ENCODE peak calls at places on chromosome 4, in five cellular contexts. One of them, this sample, is unnamed. For H3K4me1, the result is how much of the 10 kb centered on the place peaks cover.

GRCh38 chr4:23855912-23856605 is 33.8 kb downstream of the PPARGC1A start:
- DNase-seq in right atrium auricular region: no peak
- DNase-seq in endodermal cell: no peak
- DNase-seq in right lobe of liver: no peak
- DNase-seq in SK-N-SH: no peak
- DNase-seq in this sample: no peak

GRCh38 chr4:91436556-91436955 is 867.2 kb upstream of the GRID2 start:
- DNase-seq in endodermal cell: no peak
- DNase-seq in SK-N-SH: no peak
- DNase-seq in right lobe of liver: no peak
- DNase-seq in right atrium auricular region: no peak
- DNase-seq in this sample: no peak

GRCh38 chr4:81314897-81315470 is 100.0 kb upstream of the PRKG2 start:
- DNase-seq in endodermal cell: no peak
- DNase-seq in right lobe of liver: no peak
- DNase-seq in right atrium auricular region: no peak
- DNase-seq in SK-N-SH: no peak
- DNase-seq in this sample: no peak

GRCh38 chr4:175947117-175947722 is 118.4 kb upstream of the WDR17 start:
- DNase-seq in right atrium auricular region: no peak
- DNase-seq in SK-N-SH: no peak
- DNase-seq in right lobe of liver: no peak
- DNase-seq in endodermal cell: no peak
- DNase-seq in this sample: no peak

GRCh38 chr4:152950402-152951274 is 14.5 kb downstream of the FHDC1 start:
- DNase-seq in SK-N-SH: no peak
- DNase-seq in right atrium auricular region: no peak
- DNase-seq in endodermal cell: no peak
- DNase-seq in right lobe of liver: no peak
- DNase-seq in this sample: no peak

GRCh38 chr4:122826596-122827257 is at the start of gene FGF2:
- DNase-seq in right atrium auricular region: peak
- DNase-seq in endodermal cell: peak
- DNase-seq in right lobe of liver: peak
- DNase-seq in SK-N-SH: peak
- DNase-seq in this sample: peak

GRCh38 chr4:108372678-108373077 is 203.9 kb upstream of the LEF1 start:
- DNase-seq in endodermal cell: no peak
- DNase-seq in right lobe of liver: no peak
- DNase-seq in right atrium auricular region: no peak
- DNase-seq in SK-N-SH: no peak
- DNase-seq in this sample: no peak

GRCh38 chr4:145231906-145232700 is 51.7 kb upstream of the OTUD4 start:
- DNase-seq in endodermal cell: no peak
- DNase-seq in right lobe of liver: no peak
- DNase-seq in SK-N-SH: no peak
- DNase-seq in right atrium auricular region: no peak
- DNase-seq in this sample: no peak

GRCh38 chr4:23235613-23236390 is 543.1 kb downstream of the GBA3 start:
- DNase-seq in endodermal cell: peak
- DNase-seq in SK-N-SH: no peak
- DNase-seq in right lobe of liver: no peak
- DNase-seq in right atrium auricular region: no peak
- DNase-seq in this sample: no peak

GRCh38 chr4:152309418-152309817 is 226.5 kb downstream of the FBXW7 start:
- DNase-seq in SK-N-SH: peak
- DNase-seq in right atrium auricular region: no peak
- DNase-seq in right lobe of liver: no peak
- DNase-seq in endodermal cell: no peak
- DNase-seq in this sample: no peak

GRCh38 chr4:105236202-105236916 is 89.7 kb downstream of the TET2 start:
- DNase-seq in SK-N-SH: no peak
- DNase-seq in right atrium auricular region: no peak
- DNase-seq in right lobe of liver: no peak
- DNase-seq in endodermal cell: no peak
- DNase-seq in this sample: no peak

GRCh38 chr4:140344111-140344510 is 29.3 kb upstream of the SCOC start:
- DNase-seq in right lobe of liver: no peak
- DNase-seq in endodermal cell: no peak
- DNase-seq in right atrium auricular region: no peak
- DNase-seq in SK-N-SH: no peak
- DNase-seq in this sample: no peak

GRCh38 chr4:16264798-16265197 is 38.5 kb upstream of the TAPT1 start:
- DNase-seq in SK-N-SH: peak
- DNase-seq in right atrium auricular region: no peak
- DNase-seq in endodermal cell: no peak
- DNase-seq in right lobe of liver: no peak
- DNase-seq in this sample: no peak

GRCh38 chr4:109967798-109968520 is 55.3 kb downstream of the EGF start:
- DNase-seq in endodermal cell: no peak
- DNase-seq in right lobe of liver: no peak
- DNase-seq in right atrium auricular region: no peak
- DNase-seq in SK-N-SH: no peak
- DNase-seq in this sample: no peak

GRCh38 chr4:95563638-95564337 is 15.0 kb upstream of the UNC5C start:
- DNase-seq in right lobe of liver: no peak
- DNase-seq in right atrium auricular region: no peak
- DNase-seq in SK-N-SH: no peak
- DNase-seq in endodermal cell: no peak
- DNase-seq in this sample: no peak

GRCh38 chr4:119035941-119036737 is 99.5 kb upstream of the MYOZ2 start:
- DNase-seq in SK-N-SH: no peak
- DNase-seq in right atrium auricular region: no peak
- DNase-seq in right lobe of liver: no peak
- DNase-seq in endodermal cell: no peak
- DNase-seq in this sample: peak
- H3K4me1 ChIP-seq in SK-N-SH: under half
- H3K4me1 ChIP-seq in right atrium auricular region: under half
- H3K4me1 ChIP-seq in right lobe of liver: under half
- H3K4me1 ChIP-seq in endodermal cell: under half
- H3K4me1 ChIP-seq in this sample: under half

GRCh38 chr4:168871686-168872085 is 138.4 kb downstream of the CBR4 start:
- DNase-seq in right lobe of liver: no peak
- DNase-seq in right atrium auricular region: no peak
- DNase-seq in SK-N-SH: no peak
- DNase-seq in endodermal cell: no peak
- DNase-seq in this sample: no peak

GRCh38 chr4:168866635-168867034 is 143.4 kb downstream of the CBR4 start:
- DNase-seq in right atrium auricular region: no peak
- DNase-seq in right lobe of liver: no peak
- DNase-seq in endodermal cell: no peak
- DNase-seq in SK-N-SH: no peak
- DNase-seq in this sample: no peak

GRCh38 chr4:168867128-168867527 is 142.9 kb downstream of the CBR4 start:
- DNase-seq in endodermal cell: no peak
- DNase-seq in SK-N-SH: no peak
- DNase-seq in right atrium auricular region: no peak
- DNase-seq in right lobe of liver: no peak
- DNase-seq in this sample: no peak

GRCh38 chr4:168868044-168868855 is 141.8 kb downstream of the CBR4 start:
- DNase-seq in endodermal cell: no peak
- DNase-seq in right lobe of liver: no peak
- DNase-seq in SK-N-SH: no peak
- DNase-seq in right atrium auricular region: no peak
- DNase-seq in this sample: no peak

GRCh38 chr4:168868856-168869201 is 141.2 kb downstream of the CBR4 start:
- DNase-seq in endodermal cell: no peak
- DNase-seq in right lobe of liver: no peak
- DNase-seq in SK-N-SH: no peak
- DNase-seq in right atrium auricular region: no peak
- DNase-seq in this sample: no peak
- H3K4me1 ChIP-seq in endodermal cell: under half
- H3K4me1 ChIP-seq in right lobe of liver: under half
- H3K4me1 ChIP-seq in SK-N-SH: under half
- H3K4me1 ChIP-seq in right atrium auricular region: under half
- H3K4me1 ChIP-seq in this sample: under half

DNA sequence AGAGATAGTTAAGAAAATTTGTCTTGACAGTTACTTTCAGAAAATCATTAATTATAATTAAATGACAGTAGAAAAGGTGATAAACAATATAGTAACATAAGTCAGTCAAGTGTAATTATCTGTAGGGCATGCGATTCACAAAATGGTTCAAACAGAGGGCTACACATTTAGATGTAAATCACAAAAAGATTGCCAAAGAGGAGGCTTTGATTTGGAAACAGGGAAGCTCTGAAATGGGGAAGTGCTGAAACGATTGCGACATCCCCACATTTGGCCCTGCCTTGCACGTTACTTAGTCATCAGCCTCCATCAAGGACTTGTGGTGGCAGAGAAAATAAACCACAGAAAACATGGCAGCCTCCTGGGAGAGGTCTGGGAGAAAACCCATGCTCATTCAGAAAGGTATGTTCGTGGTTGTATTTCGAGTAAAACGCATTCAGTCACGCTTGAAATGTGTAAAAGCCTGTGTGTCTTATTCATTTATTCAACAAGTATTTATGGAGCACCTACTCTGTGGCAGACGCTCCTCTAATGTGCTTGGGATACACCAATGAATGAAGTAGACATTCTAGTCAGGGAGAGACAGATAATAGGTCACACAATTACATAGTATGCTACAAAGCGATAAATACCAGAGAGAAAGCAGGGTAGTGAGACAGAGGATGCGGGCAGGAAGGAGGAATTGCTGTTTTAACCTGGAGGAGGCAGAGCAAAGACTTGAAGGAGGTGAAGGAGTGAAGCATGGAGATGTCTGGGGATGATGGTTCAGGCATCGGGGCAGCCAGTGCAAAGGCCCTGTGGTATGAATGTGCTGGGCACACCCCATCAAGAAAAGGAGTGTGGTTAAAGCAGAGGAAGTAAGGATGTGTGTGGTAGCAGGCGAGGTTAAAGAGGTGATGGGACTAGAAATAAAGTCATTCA is 7.8 kb downstream of the RBM47 start:
- DNase-seq in SK-N-SH: no peak
- DNase-seq in right lobe of liver: peak
- DNase-seq in right atrium auricular region: peak
- DNase-seq in endodermal cell: peak
- DNase-seq in this sample: peak
- H3K4me1 ChIP-seq in SK-N-SH: under half
- H3K4me1 ChIP-seq in right lobe of liver: under half
- H3K4me1 ChIP-seq in right atrium auricular region: under half
- H3K4me1 ChIP-seq in endodermal cell: under half
- H3K4me1 ChIP-seq in this sample: under half

GRCh38 chr4:47488706-47489105 is 3.6 kb downstream of the ATP10D start:
- DNase-seq in right lobe of liver: no peak
- DNase-seq in right atrium auricular region: no peak
- DNase-seq in SK-N-SH: no peak
- DNase-seq in endodermal cell: no peak
- DNase-seq in this sample: no peak

GRCh38 chr4:47483722-47484121 is 1.4 kb upstream of the ATP10D start:
- DNase-seq in SK-N-SH: no peak
- DNase-seq in right lobe of liver: no peak
- DNase-seq in right atrium auricular region: no peak
- DNase-seq in endodermal cell: no peak
- DNase-seq in this sample: no peak

GRCh38 chr4:47485047-47485692 is at the start of gene ATP10D:
- DNase-seq in right atrium auricular region: peak
- DNase-seq in right lobe of liver: peak
- DNase-seq in endodermal cell: peak
- DNase-seq in SK-N-SH: peak
- DNase-seq in this sample: peak

GRCh38 chr4:47484169-47484568 is 906 bp upstream of the ATP10D start:
- DNase-seq in right atrium auricular region: no peak
- DNase-seq in endodermal cell: no peak
- DNase-seq in SK-N-SH: no peak
- DNase-seq in right lobe of liver: no peak
- DNase-seq in this sample: no peak

DNA sequence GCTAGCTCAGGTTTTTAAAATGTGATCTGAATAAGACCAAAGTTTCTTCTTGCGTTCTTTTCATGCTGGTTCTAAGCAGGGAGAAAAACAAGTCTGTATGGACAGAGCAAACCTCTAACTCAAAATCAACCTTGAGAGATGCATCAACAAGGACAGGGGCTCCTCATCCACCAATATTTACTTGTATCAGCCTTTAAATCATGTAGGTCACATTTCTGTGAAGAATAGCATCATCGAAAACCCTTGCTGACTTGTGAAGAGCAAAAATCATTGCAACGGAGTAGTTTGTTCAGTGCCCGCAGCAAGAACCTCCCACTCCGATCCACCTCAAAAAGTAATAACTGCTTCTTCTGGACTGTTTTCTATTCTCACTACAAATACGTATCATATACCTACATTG is 1.2 kb downstream of the ATP10D start:
- DNase-seq in right atrium auricular region: no peak
- DNase-seq in endodermal cell: no peak
- DNase-seq in right lobe of liver: no peak
- DNase-seq in SK-N-SH: no peak
- DNase-seq in this sample: no peak
- H3K4me1 ChIP-seq in right atrium auricular region: under half
- H3K4me1 ChIP-seq in endodermal cell: under half
- H3K4me1 ChIP-seq in right lobe of liver: under half
- H3K4me1 ChIP-seq in SK-N-SH: under half
- H3K4me1 ChIP-seq in this sample: under half

GRCh38 chr4:2263701-2264321 is 1.9 kb upstream of the MXD4 start:
- DNase-seq in SK-N-SH: no peak
- DNase-seq in right lobe of liver: peak
- DNase-seq in endodermal cell: no peak
- DNase-seq in right atrium auricular region: no peak
- DNase-seq in this sample: peak
- H3K4me1 ChIP-seq in SK-N-SH: half or more
- H3K4me1 ChIP-seq in right lobe of liver: under half
- H3K4me1 ChIP-seq in endodermal cell: under half
- H3K4me1 ChIP-seq in right atrium auricular region: under half
- H3K4me1 ChIP-seq in this sample: under half

This sample was measured in kidney.